ENCODE peak calls at places on chromosomes 12 and 14, in ten cellular contexts. I is hepatocyte; Q is uterus; S is right lobe of liver; L is Panc1; U is CD8-positive, alpha-beta T cell; X is PC-3; D is SK-N-SH; M is tibial artery; C is fibroblast of lung. F is an unnamed sample.

GRCh38 chr14:35079742-35080141 is 33.7 kb downstream of the FAM177A1 start:
- DNase-seq in C (no peak), X (peak; percentile 30), D (no peak), U (no peak), L (no peak), Q (no peak), S (no peak), M (no peak), I (no peak), F (no peak)

GRCh38 chr12:95790912-95791849 is 617 bp upstream of the NTN4 start:
- DNase-seq in Q (peak; percentile 24), L (no peak), M (no peak), C (peak; percentile 15), D (no peak), I (peak; percentile 43), U (peak; percentile 12), S (peak; percentile 32), X (peak; percentile 64), F (no peak)

GRCh38 chr14:21191261-21191808 is 35.5 kb upstream of the OR5AU1 start:
- DNase-seq in U (no peak), S (no peak), C (no peak), D (peak; percentile 18), L (no peak), Q (no peak), I (no peak), X (no peak), M (no peak), F (no peak)

GRCh38 chr12:48069253-48069652 is 36.6 kb downstream of the SENP1 start:
- DNase-seq in U (no peak), I (no peak), S (no peak), C (no peak), D (no peak), Q (no peak), X (peak; percentile 35), L (no peak), M (no peak), F (no peak)

GRCh38 chr14:74571441-74571841 is 40.6 kb downstream of the LTBP2 start:
- DNase-seq in S (no peak), M (peak; percentile 47), Q (no peak), U (no peak), D (no peak), L (no peak), C (peak; percentile 71), I (no peak), X (peak; percentile 43), F (no peak)

GRCh38 chr12:52142431-52142830 is 49.4 kb downstream of the KRT80 start:
- DNase-seq in C (no peak), I (no peak), X (no peak), L (no peak), Q (no peak), D (no peak), M (no peak), U (no peak), S (no peak), F (no peak)

GRCh38 chr14:69354383-69355154 is 43.5 kb downstream of the ERH start:
- DNase-seq in S (peak; percentile 34), I (no peak), X (no peak), L (no peak), D (no peak), Q (no peak), C (no peak), M (no peak), U (peak; percentile 40), F (no peak)

GRCh38 chr14:72878746-72879145 is 15.2 kb downstream of the DPF3 start:
- DNase-seq in I (no peak), M (no peak), Q (no peak), X (no peak), L (no peak), C (no peak), U (no peak), D (no peak), S (no peak), F (no peak)

GRCh38 chr14:63248211-63248610 is 44.0 kb downstream of the RHOJ start:
- DNase-seq in M (no peak), C (peak; percentile 86), L (no peak), S (no peak), U (no peak), I (no peak), D (no peak), Q (no peak), X (no peak), F (no peak)

GRCh38 chr14:100287202-100287997 is 18.8 kb downstream of the SLC25A29 start:
- DNase-seq in I (no peak), Q (no peak), U (no peak), X (no peak), D (no peak), M (no peak), S (no peak), L (no peak), C (no peak), F (peak; percentile 51)

GRCh38 chr12:18224745-18225144 is 36.6 kb upstream of the PIK3C2G start:
- DNase-seq in Q (no peak), D (peak; percentile 1), L (peak; percentile 4), X (peak; percentile 57), C (peak; percentile 37), U (no peak), M (no peak), S (no peak), I (peak; percentile 48), F (no peak)

DNA sequence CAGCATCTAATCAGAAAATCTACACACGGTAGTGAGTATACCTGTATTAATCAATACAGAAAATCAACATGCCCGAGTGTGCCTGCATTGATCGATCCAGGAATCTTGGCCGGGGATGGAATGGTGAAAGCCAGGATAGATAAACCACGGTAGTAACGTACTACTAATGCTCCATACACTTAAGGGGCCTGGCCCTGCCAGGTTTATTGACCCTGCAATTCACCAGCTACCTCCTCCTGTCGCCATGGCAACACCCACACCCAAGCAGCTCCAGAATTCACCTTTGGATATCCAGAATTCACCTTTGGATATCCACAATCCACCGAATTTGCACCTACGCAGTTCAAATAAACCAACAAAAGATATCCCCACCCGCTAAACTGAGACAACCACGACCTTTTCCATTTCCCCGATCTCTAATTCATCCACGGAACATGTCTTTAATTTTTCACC is 14.8 kb upstream of the CALM1 start:
- DNase-seq in D (peak; percentile 26), X (peak; percentile 43), S (peak; percentile 87), L (no peak), U (peak; percentile 25), I (peak; percentile 85), Q (peak; percentile 41), M (peak; percentile 35), C (no peak), F (no peak)
- H3K27ac ChIP-seq in D (peak overlapping the region; percentile 96), X (peak overlapping the region; percentile 86), S (peak overlapping the region; percentile 98), L (peak overlapping the region; percentile 93), U (peak overlapping the region; percentile 100), I (peak overlapping the region; percentile 99), Q (peak overlapping the region; percentile 100), M (peak overlapping the region; percentile 99), C (peak overlapping the region; percentile 100), F (peak overlapping the region; percentile 98)

GRCh38 chr12:132026061-132026795 is 76.5 kb downstream of the EP400 start:
- DNase-seq in S (no peak), C (no peak), U (no peak), D (no peak), M (no peak), L (no peak), X (no peak), I (no peak), Q (no peak), F (peak; percentile 73)
- TF ChIP-seq CTCF in S (no peak), C (no peak), U (no peak), D (no peak), M (no peak), L (no peak), X (no peak), I (no peak), Q (no peak), F (no peak)

GRCh38 chr12:115998789-115999478 is 278.6 kb downstream of the MED13L start:
- DNase-seq in X (peak; percentile 56), C (peak; percentile 22), L (no peak), D (no peak), Q (no peak), U (no peak), M (no peak), S (no peak), I (no peak), F (no peak)

GRCh38 chr12:115998119-115998633 is 279.3 kb downstream of the MED13L start:
- DNase-seq in U (no peak), I (peak; percentile 53), C (peak; percentile 51), S (no peak), Q (no peak), X (peak; percentile 81), M (no peak), D (peak; percentile 27), L (peak; percentile 8), F (no peak)

GRCh38 chr12:116002890-116003536 is 274.5 kb downstream of the MED13L start:
- DNase-seq in C (no peak), I (no peak), M (peak; percentile 46), X (no peak), S (no peak), Q (no peak), D (no peak), U (no peak), L (no peak), F (no peak)

GRCh38 chr12:115999582-115999981 is 277.9 kb downstream of the MED13L start:
- DNase-seq in C (no peak), L (no peak), D (no peak), M (no peak), X (no peak), S (no peak), U (no peak), I (no peak), Q (no peak), F (no peak)

DNA sequence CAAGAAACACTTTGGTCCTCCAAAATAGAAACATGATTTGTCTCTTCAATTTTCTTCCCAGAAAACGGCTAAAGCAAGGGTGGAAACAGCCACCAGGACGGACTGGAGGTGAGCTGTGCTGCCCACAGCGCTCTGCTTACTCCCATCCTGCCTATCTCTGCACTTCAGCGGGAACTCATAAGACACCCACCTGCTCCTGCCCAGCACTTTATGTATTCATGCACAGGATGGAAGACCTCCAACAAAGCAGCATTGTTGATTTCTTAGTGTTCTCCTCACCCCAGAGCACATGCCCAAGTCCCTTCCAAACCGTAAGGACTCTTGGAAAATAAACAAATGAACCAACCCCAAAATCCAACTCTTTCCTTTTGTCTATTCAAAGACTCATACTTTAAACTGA is 277.2 kb downstream of the MED13L start:
- DNase-seq in M (no peak), C (no peak), U (no peak), S (no peak), I (no peak), D (no peak), L (no peak), Q (no peak), X (no peak), F (no peak)
- H3K36me3 ChIP-seq in M (peaks cover 29% of the 10 kb centered on the region), C (no peaks in the 10 kb centered on the region), U (peaks cover 11% of the 10 kb centered on the region), S (no peaks in the 10 kb centered on the region), I (no peaks in the 10 kb centered on the region), D (peaks cover 67% of the 10 kb centered on the region), L (peaks cover 21% of the 10 kb centered on the region), Q (no peaks in the 10 kb centered on the region), X (peaks cover 46% of the 10 kb centered on the region), F (peaks cover 59% of the 10 kb centered on the region)

DNA sequence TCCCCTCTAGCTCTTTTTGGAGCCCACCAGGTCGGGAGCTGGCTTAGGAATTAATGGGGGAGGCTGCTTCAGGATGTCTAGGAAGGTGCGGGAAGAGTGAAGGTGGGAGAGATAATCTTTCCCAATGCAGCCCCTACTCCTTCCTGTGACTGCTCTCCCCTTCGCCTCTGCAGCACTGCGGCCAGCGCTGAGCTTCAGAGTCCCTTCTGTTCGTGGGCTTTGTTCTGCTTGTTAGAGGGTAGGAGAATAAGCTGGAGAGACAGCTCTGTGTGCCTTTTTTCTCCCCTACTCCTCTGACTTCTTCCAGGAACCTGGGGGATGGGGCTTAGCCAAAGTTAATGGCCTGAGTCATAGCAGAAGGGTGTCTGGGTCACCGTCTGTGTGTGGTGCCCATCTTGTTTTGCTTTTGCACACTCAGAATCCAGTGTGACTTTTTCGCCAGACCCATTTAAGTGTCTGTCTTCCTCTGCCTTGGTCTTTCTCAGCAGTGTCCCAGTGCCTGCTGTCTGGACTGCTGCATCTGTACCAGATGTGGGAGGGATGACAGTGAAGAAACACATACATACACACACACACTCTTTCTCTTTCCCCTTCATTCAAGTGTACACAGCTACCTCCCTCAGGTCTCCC is 3.0 kb downstream of the KIF5A start:
- DNase-seq in L (no peak), X (peak; percentile 11), C (peak; percentile 64), Q (no peak), D (no peak), M (no peak), I (no peak), S (no peak), U (no peak), F (no peak)
- H3K27ac ChIP-seq in L (no peak overlapping the region), X (no peak overlapping the region), C (no peak overlapping the region), Q (no peak overlapping the region), D (peak overlapping the region; percentile 13), M (no peak overlapping the region), I (no peak overlapping the region), S (no peak overlapping the region), U (no peak overlapping the region), F (no peak overlapping the region)

F was measured in suprapubic skin.